ENCODE peak calls at places on chromosomes 2 and 18, in eight cellular contexts. S, W, I, A, Y, R, F and K are unnamed samples.

GRCh38 chr2:11344956-11345671 is 678 bp upstream of the ROCK2 start:
- DNase-seq in F (no peak), A (peak; percentile 60), W (no peak), R (peak; percentile 79), Y (peak; percentile 79), I (peak; percentile 73), S (peak; percentile 21), K (peak; percentile 38)

GRCh38 chr2:219576505-219577388 is 4.6 kb downstream of the INHA start:
- DNase-seq in I (no peak), A (no peak), W (no peak), R (no peak), F (no peak), S (no peak), Y (no peak), K (no peak)

GRCh38 chr2:21916934-21917522 is 793.3 kb downstream of the TDRD15 start:
- DNase-seq in A (peak; percentile 8), S (no peak), W (no peak), F (no peak), R (no peak), I (no peak), Y (no peak), K (no peak)

GRCh38 chr18:63683152-63683551 is 19.6 kb upstream of the SERPINB11 start:
- DNase-seq in I (no peak), R (peak; percentile 85), Y (no peak), F (no peak), W (no peak), A (peak; percentile 96), S (no peak), K (no peak)

GRCh38 chr18:36960038-36960437 is 131.1 kb downstream of the KIAA1328 start:
- DNase-seq in S (no peak), Y (no peak), R (no peak), F (no peak), A (no peak), I (no peak), W (no peak), K (no peak)

GRCh38 chr2:23533014-23533730 is 148.2 kb downstream of the KLHL29 start:
- DNase-seq in A (no peak), I (no peak), S (no peak), R (no peak), Y (no peak), W (no peak), F (no peak), K (no peak)

GRCh38 chr18:48782381-48782841 is 168.4 kb downstream of the SMAD7 start:
- DNase-seq in Y (no peak), F (no peak), I (no peak), S (no peak), W (no peak), A (no peak), R (no peak), K (no peak)

GRCh38 chr2:132703396-132703795 is 33.4 kb upstream of the LYPD1 start:
- DNase-seq in I (no peak), F (no peak), W (no peak), R (peak; percentile 58), A (peak; percentile 8), Y (no peak), S (no peak), K (no peak)

GRCh38 chr2:151138507-151138906 is 123.2 kb downstream of the RBM43 start:
- DNase-seq in F (no peak), S (no peak), W (no peak), I (no peak), R (no peak), A (peak; percentile 12), Y (no peak), K (no peak)

GRCh38 chr2:44934962-44935853 is 6.3 kb upstream of the SIX3 start:
- DNase-seq in Y (no peak), R (no peak), W (no peak), A (no peak), I (no peak), F (no peak), S (no peak), K (no peak)

GRCh38 chr2:226791056-226791486 is 8.5 kb downstream of the IRS1 start:
- DNase-seq in I (peak; percentile 81), Y (peak; percentile 59), A (peak; percentile 88), F (no peak), S (no peak), W (peak; percentile 59), R (peak; percentile 76), K (peak; percentile 73)

GRCh38 chr2:173652311-173652710 is 297.6 kb downstream of the CDCA7 start:
- DNase-seq in Y (no peak), A (peak; percentile 87), W (no peak), S (no peak), F (no peak), R (peak; percentile 92), I (no peak), K (no peak)

GRCh38 chr2:64685430-64685829 is 31.7 kb upstream of the SERTAD2 start:
- DNase-seq in A (peak; percentile 60), R (no peak), S (no peak), Y (no peak), F (no peak), I (no peak), W (no peak), K (no peak)